ENCODE peak calls at places on chromosome 7, in ten cellular contexts. N is esophagus squamous epithelium; T is GM13977; K is OCI-LY7; I is stimulated activated CD8-positive, alpha-beta memory T cell treated with anti-CD3 and anti-CD28 coated beads, Interleukin-15, amount 100 ng/mL, for 4 hours; V is Right ventricle myocardium inferior; E is Kasumi-1; R is fibroblast of gingiva; O is glutamatergic neuron; L is kidney glomerular epithelial cell. J is an unnamed sample.

GRCh38 chr7:107813524-107813923 is 10.5 kb upstream of the SLC26A3 start:
- DNase-seq in N (no peak), T (no peak), K (no peak), I (no peak), V (no peak), E (no peak), R (no peak), O (no peak), L (no peak), J (no peak)

GRCh38 chr7:44045226-44046014 is 918 bp downstream of the DBNL start:
- DNase-seq in N (no peak), T (no peak), K (no peak), I (no peak), V (no peak), E (no peak), R (no peak), O (no peak), L (no peak), J (peak; percentile 66)

GRCh38 chr7:69049341-69049740 is 548.9 kb upstream of the AUTS2 start:
- DNase-seq in N (no peak), T (no peak), K (no peak), I (no peak), V (no peak), E (no peak), R (no peak), O (no peak), L (no peak), J (no peak)

GRCh38 chr7:90605055-90605454 is 8.9 kb downstream of the CDK14 start:
- DNase-seq in N (no peak), T (no peak), K (no peak), I (no peak), V (no peak), E (no peak), R (no peak), O (peak; percentile 28), L (no peak), J (no peak)

GRCh38 chr7:27251513-27252306 is 9.1 kb downstream of the EVX1 start:
- DNase-seq in N (no peak), T (peak; percentile 28), K (no peak), I (no peak), V (peak; percentile 51), E (no peak), R (no peak), O (peak; percentile 47), L (no peak), J (no peak)

GRCh38 chr7:13829914-13830603 is 159.4 kb downstream of the ETV1 start:
- DNase-seq in N (no peak), T (no peak), K (no peak), I (no peak), V (no peak), E (no peak), R (peak; percentile 93), O (no peak), L (no peak), J (peak; percentile 61)

GRCh38 chr7:73308074-73308664 is 457 bp downstream of the NSUN5 start:
- DNase-seq in N (no peak), T (peak; percentile 49), K (no peak), I (no peak), V (no peak), E (no peak), R (no peak), O (no peak), L (no peak), J (no peak)

GRCh38 chr7:50400114-50400513 is 50.0 kb downstream of the FIGNL1 start:
- DNase-seq in N (no peak), T (no peak), K (no peak), I (no peak), V (no peak), E (no peak), R (no peak), O (no peak), L (no peak), J (no peak)

GRCh38 chr7:68444956-68445355 is 1153.3 kb upstream of the AUTS2 start:
- DNase-seq in N (no peak), T (no peak), K (no peak), I (no peak), V (no peak), E (no peak), R (no peak), O (no peak), L (no peak), J (no peak)

GRCh38 chr7:50304158-50304910 is at the start of gene IKZF1:
- DNase-seq in N (no peak), T (peak; percentile 55), K (peak; percentile 70), I (peak; percentile 52), V (peak; percentile 94), E (peak; percentile 97), R (no peak), O (peak; percentile 33), L (no peak), J (peak; percentile 59)

GRCh38 chr7:158581440-158582088 is 6.1 kb downstream of the PTPRN2 start:
- DNase-seq in N (no peak), T (no peak), K (peak; percentile 3), I (no peak), V (no peak), E (no peak), R (no peak), O (no peak), L (no peak), J (no peak)

GRCh38 chr7:125406111-125406510 is 476.5 kb upstream of the POT1 start:
- DNase-seq in N (no peak), T (no peak), K (no peak), I (no peak), V (no peak), E (no peak), R (no peak), O (no peak), L (no peak), J (no peak)

GRCh38 chr7:8133955-8134733 is 127.8 kb downstream of the ICA1 start:
- DNase-seq in N (no peak), T (peak; percentile 43), K (no peak), I (no peak), V (no peak), E (no peak), R (no peak), O (no peak), L (peak; percentile 95), J (no peak)

GRCh38 chr7:100966542-100967291 is 2.6 kb upstream of the MUC12 start:
- DNase-seq in N (no peak), T (no peak), K (no peak), I (no peak), V (peak; percentile 64), E (no peak), R (no peak), O (peak; percentile 39), L (no peak), J (no peak)

GRCh38 chr7:11988186-11988585 is 156.2 kb upstream of the THSD7A start:
- DNase-seq in N (no peak), T (no peak), K (no peak), I (no peak), V (no peak), E (no peak), R (no peak), O (no peak), L (no peak), J (no peak)

J was measured in NAMALWA.